ENCODE peak calls at places on chromosome 3, in four cellular contexts. K is NCI-H345, N is HFFc6, E is KBM-7. V is an unnamed sample.

GRCh38 chr3:88180398-88180999 is 30.7 kb downstream of the C3orf38 start:
- DNase-seq in K (no peak), N (peak; percentile 40), E (peak; percentile 71), V (peak; percentile 56)

GRCh38 chr3:130014526-130014925 is 40.0 kb downstream of the TRH start:
- DNase-seq in K (no peak), N (peak; percentile 51), E (no peak), V (no peak)

GRCh38 chr3:72756900-72757299 is 91.3 kb downstream of the SHQ1 start:
- DNase-seq in K (no peak), N (no peak), E (peak; percentile 86), V (no peak)

GRCh38 chr3:8303466-8303865 is 198.2 kb upstream of the LMCD1 start:
- DNase-seq in K (no peak), N (peak; percentile 34), E (no peak), V (no peak)

GRCh38 chr3:12644297-12644937 is 19.5 kb downstream of the RAF1 start:
- DNase-seq in K (no peak), N (peak; percentile 59), E (no peak), V (no peak)

GRCh38 chr3:67640023-67640660 is 14.3 kb downstream of the SUCLG2 start:
- DNase-seq in K (no peak), N (peak; percentile 50), E (no peak), V (no peak)

GRCh38 chr3:71245052-71245488 is 338.5 kb downstream of the FOXP1 start:
- DNase-seq in K (no peak), N (peak; percentile 47), E (no peak), V (no peak)

GRCh38 chr3:112389961-112390360 is 57.0 kb downstream of the CD200 start:
- DNase-seq in K (no peak), N (no peak), E (no peak), V (no peak)

GRCh38 chr3:185820973-185821758 is 3.7 kb downstream of the IGF2BP2 start:
- DNase-seq in K (no peak), N (peak; percentile 89), E (peak; percentile 43), V (no peak)

GRCh38 chr3:11464356-11464755 is 179.4 kb downstream of the VGLL4 start:
- DNase-seq in K (no peak), N (no peak), E (no peak), V (no peak)

GRCh38 chr3:149042766-149043386 is 43.5 kb downstream of the HLTF start:
- DNase-seq in K (no peak), N (peak; percentile 16), E (no peak), V (no peak)

GRCh38 chr3:67656614-67657013 is 2.2 kb upstream of the SUCLG2 start:
- DNase-seq in K (no peak), N (no peak), E (no peak), V (no peak)

GRCh38 chr3:74119221-74119620 is 494.5 kb upstream of the PDZRN3 start:
- DNase-seq in K (no peak), N (no peak), E (no peak), V (no peak)

GRCh38 chr3:65967376-65967775 is 71.3 kb downstream of the MAGI1 start:
- DNase-seq in K (no peak), N (no peak), E (no peak), V (no peak)

GRCh38 chr3:128712848-128713247 is 13.1 kb upstream of the RAB7A start:
- DNase-seq in K (no peak), N (no peak), E (no peak), V (no peak)

GRCh38 chr3:66033241-66034138 is 5.2 kb downstream of the MAGI1 start:
- DNase-seq in K (no peak), N (no peak), E (no peak), V (no peak)

GRCh38 chr3:45537960-45538640 is 56.5 kb upstream of the LIMD1 start:
- DNase-seq in K (no peak), N (no peak), E (peak; percentile 65), V (no peak)

GRCh38 chr3:182617511-182617910 is 175.8 kb upstream of the ATP11B start:
- DNase-seq in K (no peak), N (no peak), E (no peak), V (no peak)

GRCh38 chr3:133464573-133464972 is 64.7 kb downstream of the BFSP2 start:
- DNase-seq in K (no peak), N (peak; percentile 29), E (peak; percentile 28), V (no peak)

GRCh38 chr3:66755924-66756323 is 242.2 kb upstream of the KBTBD8 start:
- DNase-seq in K (no peak), N (no peak), E (no peak), V (no peak)

GRCh38 chr3:192082733-192083660 is 622.0 kb downstream of the PYDC2 start:
- DNase-seq in K (peak; percentile 36), N (no peak), E (no peak), V (no peak)